ENCODE peak calls at places on chromosome 21, in five cellular contexts. One of them, this sample, is unnamed.

GRCh38 chr21:33691945-33692594 is 49.8 kb downstream of the ITSN1 start:
- DNase-seq in AG10803: no peak
- DNase-seq in RWPE1: no peak
- DNase-seq in RPMI7951: no peak
- DNase-seq in MM.1S: peak; percentile 7
- DNase-seq in this sample: no peak

GRCh38 chr21:32392299-32392879 is 423 bp downstream of the URB1 start:
- DNase-seq in RWPE1: no peak
- DNase-seq in RPMI7951: no peak
- DNase-seq in AG10803: no peak
- DNase-seq in MM.1S: peak; percentile 43
- DNase-seq in this sample: peak; percentile 13

GRCh38 chr21:36504067-36505058 is 24.4 kb upstream of the CLDN14 start:
- DNase-seq in AG10803: peak; percentile 58
- DNase-seq in RWPE1: peak; percentile 13
- DNase-seq in RPMI7951: peak; percentile 36
- DNase-seq in MM.1S: peak; percentile 78
- DNase-seq in this sample: peak; percentile 38

GRCh38 chr21:39696620-39697019 is 48.4 kb upstream of the IGSF5 start:
- DNase-seq in RWPE1: no peak
- DNase-seq in RPMI7951: no peak
- DNase-seq in MM.1S: no peak
- DNase-seq in AG10803: no peak
- DNase-seq in this sample: no peak

GRCh38 chr21:21159253-21159899 is 161.2 kb downstream of the NCAM2 start:
- DNase-seq in AG10803: no peak
- DNase-seq in RPMI7951: no peak
- DNase-seq in MM.1S: no peak
- DNase-seq in RWPE1: no peak
- DNase-seq in this sample: no peak

GRCh38 chr21:43274022-43274945 is 105.5 kb downstream of the CRYAA start:
- DNase-seq in AG10803: no peak
- DNase-seq in MM.1S: no peak
- DNase-seq in RPMI7951: no peak
- DNase-seq in RWPE1: no peak
- DNase-seq in this sample: no peak

GRCh38 chr21:33123396-33124120 is 53.6 kb downstream of the OLIG1 start:
- DNase-seq in RPMI7951: no peak
- DNase-seq in MM.1S: no peak
- DNase-seq in RWPE1: no peak
- DNase-seq in AG10803: no peak
- DNase-seq in this sample: peak; percentile 5

GRCh38 chr21:36589352-36589971 is 109.5 kb upstream of the SIM2 start:
- DNase-seq in MM.1S: peak; percentile 83
- DNase-seq in RPMI7951: peak; percentile 64
- DNase-seq in AG10803: peak; percentile 63
- DNase-seq in RWPE1: peak; percentile 5
- DNase-seq in this sample: peak; percentile 61

GRCh38 chr21:44017601-44018000 is 5.5 kb downstream of the TRAPPC10 start:
- DNase-seq in MM.1S: no peak
- DNase-seq in RPMI7951: no peak
- DNase-seq in RWPE1: no peak
- DNase-seq in AG10803: no peak
- DNase-seq in this sample: no peak

GRCh38 chr21:36035381-36035791 is 24.9 kb downstream of the SETD4 start:
- DNase-seq in MM.1S: no peak
- DNase-seq in RPMI7951: no peak
- DNase-seq in RWPE1: no peak
- DNase-seq in AG10803: no peak
- DNase-seq in this sample: no peak

GRCh38 chr21:46108827-46109226 is 10.9 kb downstream of the COL6A2 start:
- DNase-seq in RWPE1: no peak
- DNase-seq in RPMI7951: no peak
- DNase-seq in AG10803: no peak
- DNase-seq in MM.1S: no peak
- DNase-seq in this sample: no peak

GRCh38 chr21:14711287-14711686 is 165.2 kb upstream of the SAMSN1 start:
- DNase-seq in MM.1S: no peak
- DNase-seq in RWPE1: no peak
- DNase-seq in AG10803: no peak
- DNase-seq in RPMI7951: no peak
- DNase-seq in this sample: no peak

This sample was measured in EL.